ENCODE peak calls at places on chromosomes 3 and 15, in ten cellular contexts. N, K, I, P, Q, L, H, E, J and F are unnamed samples.

GRCh38 chr3:147395975-147396708 is 10.2 kb downstream of the ZIC4 start:
- DNase-seq in N (no peak), K (no peak), I (no peak), P (no peak), Q (no peak), L (no peak), H (no peak), E (no peak), J (no peak), F (no peak)

GRCh38 chr3:193872265-193872753 is 263.6 kb upstream of the HES1 start:
- DNase-seq in N (peak), K (peak), I (no peak), P (no peak), Q (no peak), L (no peak), H (no peak), E (no peak), J (no peak), F (no peak)

GRCh38 chr3:160200328-160200727 is 24.9 kb upstream of the C3orf80 start:
- DNase-seq in N (no peak), K (no peak), I (no peak), P (peak), Q (no peak), L (no peak), H (no peak), E (peak), J (no peak), F (no peak)

GRCh38 chr3:47421741-47422649 is 41.2 kb downstream of the PTPN23 start:
- DNase-seq in N (no peak), K (no peak), I (no peak), P (no peak), Q (no peak), L (no peak), H (no peak), E (peak), J (no peak), F (no peak)

GRCh38 chr3:52446631-52447511 is 2.0 kb upstream of the SEMA3G start:
- DNase-seq in N (peak), K (peak), I (no peak), P (peak), Q (peak), L (no peak), H (peak), E (no peak), J (peak), F (peak)

GRCh38 chr3:43534676-43535075 is 87.1 kb downstream of the ANO10 start:
- DNase-seq in N (no peak), K (no peak), I (no peak), P (no peak), Q (no peak), L (no peak), H (no peak), E (no peak), J (no peak), F (no peak)

GRCh38 chr15:60079210-60079609 is 75.1 kb downstream of the FOXB1 start:
- DNase-seq in N (no peak), K (no peak), I (no peak), P (no peak), Q (no peak), L (no peak), H (no peak), E (no peak), J (no peak), F (no peak)

GRCh38 chr3:13629644-13630043 is 80.7 kb downstream of the FBLN2 start:
- DNase-seq in N (no peak), K (no peak), I (no peak), P (no peak), Q (no peak), L (no peak), H (no peak), E (no peak), J (no peak), F (no peak)

GRCh38 chr3:171396048-171396447 is 64.2 kb downstream of the TNIK start:
- DNase-seq in N (no peak), K (peak), I (no peak), P (no peak), Q (no peak), L (no peak), H (no peak), E (no peak), J (no peak), F (no peak)

GRCh38 chr15:82680200-82681102 is 29.2 kb downstream of the AP3B2 start:
- DNase-seq in N (no peak), K (no peak), I (no peak), P (peak), Q (peak), L (no peak), H (peak), E (peak), J (peak), F (no peak)

GRCh38 chr3:175073209-175073905 is 214.2 kb downstream of the NAALADL2 start:
- DNase-seq in N (no peak), K (no peak), I (no peak), P (no peak), Q (no peak), L (no peak), H (no peak), E (peak), J (no peak), F (no peak)

GRCh38 chr3:52831500-52832301 is 1.2 kb upstream of the ITIH4 start:
- DNase-seq in N (no peak), K (peak), I (no peak), P (no peak), Q (no peak), L (peak), H (no peak), E (peak), J (no peak), F (no peak)

GRCh38 chr15:67674983-67675382 is 132.5 kb downstream of the MAP2K5 start:
- DNase-seq in N (no peak), K (no peak), I (no peak), P (no peak), Q (no peak), L (no peak), H (no peak), E (no peak), J (no peak), F (no peak)

GRCh38 chr3:187946031-187946691 is 200.9 kb upstream of the BCL6 start:
- DNase-seq in N (no peak), K (peak), I (no peak), P (no peak), Q (no peak), L (no peak), H (no peak), E (no peak), J (no peak), F (no peak)

GRCh38 chr3:196793224-196793623 is 53.6 kb downstream of the PAK2 start:
- DNase-seq in N (no peak), K (peak), I (no peak), P (no peak), Q (no peak), L (no peak), H (no peak), E (no peak), J (no peak), F (no peak)

GRCh38 chr3:153881201-153881600 is 240.0 kb upstream of the ARHGEF26 start:
- DNase-seq in N (no peak), K (no peak), I (no peak), P (no peak), Q (no peak), L (no peak), H (no peak), E (no peak), J (no peak), F (no peak)

GRCh38 chr15:40291088-40291574 is 8.3 kb upstream of the ANKRD63 start:
- DNase-seq in N (no peak), K (peak), I (no peak), P (no peak), Q (no peak), L (no peak), H (peak), E (peak), J (no peak), F (no peak)

GRCh38 chr15:68186671-68187397 is 18.3 kb downstream of the CALML4 start:
- DNase-seq in N (no peak), K (no peak), I (no peak), P (peak), Q (no peak), L (no peak), H (no peak), E (no peak), J (no peak), F (no peak)

GRCh38 chr3:86990734-86991481 is at the start of gene VGLL3:
- DNase-seq in N (no peak), K (peak), I (no peak), P (no peak), Q (no peak), L (no peak), H (peak), E (peak), J (peak), F (no peak)

GRCh38 chr3:8499181-8499611 is 2.4 kb upstream of the LMCD1 start:
- DNase-seq in N (no peak), K (peak), I (peak), P (no peak), Q (no peak), L (no peak), H (no peak), E (peak), J (no peak), F (no peak)

GRCh38 chr15:36960947-36961227 is 139.5 kb downstream of the MEIS2 start:
- DNase-seq in N (no peak), K (no peak), I (no peak), P (no peak), Q (no peak), L (no peak), H (no peak), E (no peak), J (no peak), F (no peak)

GRCh38 chr15:81068516-81068915 is 65.6 kb upstream of the CFAP161 start:
- DNase-seq in N (no peak), K (no peak), I (no peak), P (no peak), Q (no peak), L (peak), H (no peak), E (no peak), J (no peak), F (no peak)

GRCh38 chr3:108946292-108947290 is 7.1 kb downstream of the GUCA1C start:
- DNase-seq in N (no peak), K (peak), I (no peak), P (no peak), Q (no peak), L (no peak), H (no peak), E (no peak), J (no peak), F (no peak)

GRCh38 chr3:14634763-14635400 is 16.7 kb upstream of the CCDC174 start:
- DNase-seq in N (no peak), K (no peak), I (no peak), P (peak), Q (no peak), L (peak), H (no peak), E (no peak), J (no peak), F (no peak)

GRCh38 chr3:192422998-192423349 is 304.4 kb downstream of the FGF12 start:
- DNase-seq in N (no peak), K (peak), I (no peak), P (no peak), Q (no peak), L (no peak), H (no peak), E (peak), J (no peak), F (no peak)

GRCh38 chr15:94584833-94585244 is 353.5 kb downstream of the MCTP2 start:
- DNase-seq in N (peak), K (no peak), I (no peak), P (no peak), Q (peak), L (no peak), H (no peak), E (no peak), J (no peak), F (peak)